ENCODE peak calls at places on chromosomes 5 and 9, in nine cellular contexts. Z is iPS-NIHi11; G is substantia nigra; W is activated T-cell treated with anti-CD3 and anti-CD28 coated beads, Interleukin-2, amount 50 U/mL, for 4 hours; O is cardiac fibroblast; D is central memory CD8-positive, alpha-beta T cell; U is EL; Q is B cell; S is NB4. X is an unnamed sample.

GRCh38 chr5:141478321-141478945 is 2.7 kb downstream of the PCDHGC3 start:
- DNase-seq in Z (peak), G (no peak), W (no peak), O (no peak), D (no peak), U (peak), Q (no peak), S (peak), X (no peak)

GRCh38 chr9:94111446-94111845 is 27.2 kb downstream of the PTPDC1 start:
- DNase-seq in Z (no peak), G (no peak), W (no peak), O (no peak), D (no peak), U (no peak), Q (no peak), S (no peak), X (no peak)

GRCh38 chr5:145495741-145496140 is 339.4 kb downstream of the PRELID2 start:
- DNase-seq in Z (peak), G (no peak), W (no peak), O (peak), D (no peak), U (peak), Q (no peak), S (peak), X (no peak)

GRCh38 chr9:100397867-100398266 is 29.1 kb upstream of the MSANTD3 start:
- DNase-seq in Z (no peak), G (no peak), W (no peak), O (no peak), D (no peak), U (no peak), Q (no peak), S (no peak), X (no peak)

GRCh38 chr5:15510092-15510491 is 10.1 kb downstream of the FBXL7 start:
- DNase-seq in Z (no peak), G (no peak), W (no peak), O (peak), D (no peak), U (peak), Q (no peak), S (no peak), X (no peak)

GRCh38 chr5:101948615-101949014 is 347.5 kb downstream of the SLCO4C1 start:
- DNase-seq in Z (no peak), G (no peak), W (no peak), O (no peak), D (no peak), U (no peak), Q (no peak), S (no peak), X (no peak)

GRCh38 chr9:34578241-34579096 is 11.1 kb downstream of the CNTFR start:
- DNase-seq in Z (no peak), G (no peak), W (no peak), O (peak), D (no peak), U (peak), Q (peak), S (peak), X (no peak)

GRCh38 chr5:134436523-134437339 is 25.1 kb upstream of the CDKN2AIPNL start:
- DNase-seq in Z (no peak), G (no peak), W (peak), O (peak), D (peak), U (peak), Q (peak), S (peak), X (peak)

GRCh38 chr5:147084702-147085101 is 150.1 kb upstream of the STK32A start:
- DNase-seq in Z (no peak), G (peak), W (no peak), O (no peak), D (no peak), U (no peak), Q (no peak), S (no peak), X (no peak)

GRCh38 chr5:123755587-123756324 is 243.8 kb downstream of the CSNK1G3 start:
- DNase-seq in Z (no peak), G (no peak), W (no peak), O (peak), D (no peak), U (peak), Q (no peak), S (no peak), X (no peak)

GRCh38 chr9:33148367-33149019 is 18.6 kb downstream of the B4GALT1 start:
- DNase-seq in Z (no peak), G (no peak), W (no peak), O (no peak), D (no peak), U (no peak), Q (no peak), S (no peak), X (no peak)

X was measured in GM20000.